ENCODE peak calls at places on chromosomes 16 and 17, in seven cellular contexts. One of them, this sample, is unnamed.

GRCh38 chr17:36703860-36704266 is 102.5 kb downstream of the MRM1 start:
- DNase-seq in uterus: peak
- DNase-seq in heart left ventricle: peak
- DNase-seq in tibial nerve: no peak
- DNase-seq in erythroblast: peak
- DNase-seq in transverse colon: peak
- DNase-seq in adrenal gland: peak
- DNase-seq in this sample: no peak

GRCh38 chr16:48101069-48101674 is 54.6 kb downstream of the ABCC12 start:
- DNase-seq in transverse colon: no peak
- DNase-seq in uterus: no peak
- DNase-seq in heart left ventricle: no peak
- DNase-seq in tibial nerve: no peak
- DNase-seq in adrenal gland: no peak
- DNase-seq in erythroblast: no peak
- DNase-seq in this sample: no peak

GRCh38 chr17:48328457-48328856 is 101.6 kb downstream of the SKAP1 start:
- DNase-seq in transverse colon: no peak
- DNase-seq in tibial nerve: no peak
- DNase-seq in heart left ventricle: no peak
- DNase-seq in erythroblast: no peak
- DNase-seq in uterus: no peak
- DNase-seq in adrenal gland: no peak
- DNase-seq in this sample: no peak

GRCh38 chr17:17672453-17673368 is 8.5 kb upstream of the RAI1 start:
- DNase-seq in adrenal gland: no peak
- DNase-seq in tibial nerve: no peak
- DNase-seq in erythroblast: no peak
- DNase-seq in heart left ventricle: no peak
- DNase-seq in uterus: no peak
- DNase-seq in transverse colon: no peak
- DNase-seq in this sample: no peak

GRCh38 chr17:4938670-4939553 is 934 bp downstream of the SLC25A11 start:
- DNase-seq in adrenal gland: no peak
- DNase-seq in transverse colon: no peak
- DNase-seq in heart left ventricle: no peak
- DNase-seq in erythroblast: peak
- DNase-seq in uterus: no peak
- DNase-seq in tibial nerve: no peak
- DNase-seq in this sample: no peak

GRCh38 chr16:16020291-16020690 is 70.9 kb downstream of the ABCC1 start:
- DNase-seq in adrenal gland: no peak
- DNase-seq in erythroblast: no peak
- DNase-seq in transverse colon: no peak
- DNase-seq in tibial nerve: no peak
- DNase-seq in uterus: no peak
- DNase-seq in heart left ventricle: no peak
- DNase-seq in this sample: no peak

GRCh38 chr17:70251704-70252103 is 82.4 kb downstream of the KCNJ2 start:
- DNase-seq in tibial nerve: no peak
- DNase-seq in erythroblast: no peak
- DNase-seq in transverse colon: no peak
- DNase-seq in heart left ventricle: no peak
- DNase-seq in uterus: no peak
- DNase-seq in adrenal gland: no peak
- DNase-seq in this sample: no peak

GRCh38 chr16:77414752-77415231 is 20.0 kb downstream of the ADAMTS18 start:
- DNase-seq in transverse colon: no peak
- DNase-seq in adrenal gland: no peak
- DNase-seq in uterus: no peak
- DNase-seq in tibial nerve: no peak
- DNase-seq in erythroblast: no peak
- DNase-seq in heart left ventricle: no peak
- DNase-seq in this sample: no peak

DNA sequence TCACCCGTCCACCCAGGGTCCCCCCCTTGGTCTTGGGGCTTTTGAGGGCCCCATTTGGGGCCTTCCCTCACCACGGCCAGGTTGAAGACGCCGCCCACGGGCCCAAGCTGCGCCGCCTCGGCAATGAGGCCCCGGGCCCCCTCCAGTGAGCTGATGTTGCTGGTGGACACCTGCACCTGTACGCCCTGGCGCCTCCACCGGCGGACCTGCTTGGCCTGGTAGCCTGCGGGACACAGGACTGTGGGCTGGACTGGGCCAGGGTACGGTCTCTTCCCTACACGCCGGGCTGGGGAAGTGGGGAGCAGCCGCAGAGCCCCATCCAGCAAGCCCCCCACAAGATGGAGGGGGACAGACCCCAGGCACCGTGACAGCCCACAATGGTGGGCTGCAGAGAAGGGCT is 15.6 kb downstream of the FASN start:
- DNase-seq in tibial nerve: no peak
- DNase-seq in adrenal gland: no peak
- DNase-seq in transverse colon: no peak
- DNase-seq in heart left ventricle: no peak
- DNase-seq in uterus: no peak
- DNase-seq in erythroblast: no peak
- DNase-seq in this sample: no peak
- TF ChIP-seq POLR2A in tibial nerve: no peak
- TF ChIP-seq POLR2A in adrenal gland: no peak
- TF ChIP-seq POLR2A in transverse colon: no peak
- TF ChIP-seq POLR2A in heart left ventricle: no peak
- TF ChIP-seq POLR2A in uterus: no peak
- TF ChIP-seq POLR2A in erythroblast: no peak
- TF ChIP-seq POLR2A in this sample: no peak

GRCh38 chr16:85553436-85554113 is 59.5 kb upstream of the GSE1 start:
- DNase-seq in uterus: peak
- DNase-seq in erythroblast: peak
- DNase-seq in transverse colon: peak
- DNase-seq in heart left ventricle: peak
- DNase-seq in adrenal gland: peak
- DNase-seq in tibial nerve: peak
- DNase-seq in this sample: peak

GRCh38 chr16:85555549-85556455 is 57.3 kb upstream of the GSE1 start:
- DNase-seq in heart left ventricle: peak
- DNase-seq in tibial nerve: no peak
- DNase-seq in adrenal gland: peak
- DNase-seq in uterus: peak
- DNase-seq in erythroblast: peak
- DNase-seq in transverse colon: peak
- DNase-seq in this sample: peak

GRCh38 chr16:85554114-85554790 is 58.9 kb upstream of the GSE1 start:
- DNase-seq in heart left ventricle: peak
- DNase-seq in adrenal gland: peak
- DNase-seq in transverse colon: peak
- DNase-seq in tibial nerve: peak
- DNase-seq in uterus: peak
- DNase-seq in erythroblast: peak
- DNase-seq in this sample: no peak

GRCh38 chr16:85556456-85557082 is 56.6 kb upstream of the GSE1 start:
- DNase-seq in erythroblast: peak
- DNase-seq in heart left ventricle: peak
- DNase-seq in adrenal gland: peak
- DNase-seq in uterus: peak
- DNase-seq in tibial nerve: no peak
- DNase-seq in transverse colon: peak
- DNase-seq in this sample: peak

GRCh38 chr16:85554791-85555548 is 58.2 kb upstream of the GSE1 start:
- DNase-seq in transverse colon: peak
- DNase-seq in tibial nerve: no peak
- DNase-seq in adrenal gland: peak
- DNase-seq in erythroblast: peak
- DNase-seq in uterus: peak
- DNase-seq in heart left ventricle: peak
- DNase-seq in this sample: peak
- TF ChIP-seq POLR2A in transverse colon: peak
- TF ChIP-seq POLR2A in tibial nerve: no peak
- TF ChIP-seq POLR2A in adrenal gland: peak
- TF ChIP-seq POLR2A in erythroblast: peak
- TF ChIP-seq POLR2A in uterus: peak
- TF ChIP-seq POLR2A in heart left ventricle: no peak
- TF ChIP-seq POLR2A in this sample: no peak

GRCh38 chr17:38797091-38797490 is 2.3 kb downstream of the PIP4K2B start:
- DNase-seq in uterus: no peak
- DNase-seq in adrenal gland: no peak
- DNase-seq in erythroblast: no peak
- DNase-seq in heart left ventricle: no peak
- DNase-seq in tibial nerve: no peak
- DNase-seq in transverse colon: no peak
- DNase-seq in this sample: no peak

GRCh38 chr17:38798614-38799500 is 499 bp downstream of the PIP4K2B start:
- DNase-seq in erythroblast: peak
- DNase-seq in uterus: no peak
- DNase-seq in heart left ventricle: peak
- DNase-seq in transverse colon: peak
- DNase-seq in tibial nerve: peak
- DNase-seq in adrenal gland: peak
- DNase-seq in this sample: peak

GRCh38 chr17:38797828-38798227 is 1.5 kb downstream of the PIP4K2B start:
- DNase-seq in adrenal gland: no peak
- DNase-seq in tibial nerve: no peak
- DNase-seq in heart left ventricle: no peak
- DNase-seq in erythroblast: no peak
- DNase-seq in transverse colon: no peak
- DNase-seq in uterus: no peak
- DNase-seq in this sample: no peak

GRCh38 chr17:38800237-38800760 is 943 bp upstream of the PIP4K2B start:
- DNase-seq in transverse colon: no peak
- DNase-seq in adrenal gland: no peak
- DNase-seq in heart left ventricle: no peak
- DNase-seq in uterus: no peak
- DNase-seq in erythroblast: no peak
- DNase-seq in tibial nerve: no peak
- DNase-seq in this sample: no peak

DNA sequence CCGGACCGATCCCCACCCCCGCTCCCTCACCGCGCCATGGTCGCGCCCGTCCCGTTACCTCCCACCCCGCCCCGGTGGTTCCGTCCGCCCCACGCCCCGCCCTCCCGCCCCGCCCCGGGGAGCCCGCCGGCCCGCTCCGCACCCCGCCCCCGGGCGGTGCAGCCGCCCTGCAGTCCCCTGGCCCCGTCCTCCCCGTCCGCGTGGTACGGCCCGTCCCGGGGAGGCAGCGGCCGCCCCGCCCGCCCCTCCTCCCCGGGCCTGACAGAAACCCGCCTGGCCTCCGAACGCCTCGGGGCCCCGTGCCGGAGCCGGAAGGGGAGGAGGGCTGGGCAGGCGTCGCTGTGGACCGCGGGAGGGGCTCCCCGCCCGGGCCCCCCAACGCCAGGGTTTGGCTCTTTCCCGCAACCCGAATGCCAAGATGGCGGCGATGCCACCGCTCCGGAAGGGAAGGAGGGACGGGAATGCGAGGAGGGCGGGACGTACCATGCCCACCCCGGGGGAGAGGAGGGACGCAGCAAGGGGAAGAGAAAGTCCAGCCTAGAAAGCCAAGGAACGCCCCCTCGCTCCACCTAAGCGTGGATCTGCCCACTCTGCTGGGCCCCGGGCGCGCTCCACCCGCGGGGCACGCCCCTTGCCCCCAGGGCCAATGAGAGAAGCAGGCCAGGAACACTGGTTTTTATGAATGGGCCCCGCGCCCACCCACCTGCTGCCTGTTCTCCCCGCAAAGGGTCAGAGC is at the start of gene PIP4K2B:
- DNase-seq in heart left ventricle: peak
- DNase-seq in transverse colon: peak
- DNase-seq in erythroblast: peak
- DNase-seq in adrenal gland: peak
- DNase-seq in uterus: peak
- DNase-seq in tibial nerve: peak
- DNase-seq in this sample: peak
- TF ChIP-seq POLR2A in heart left ventricle: no peak
- TF ChIP-seq POLR2A in transverse colon: peak
- TF ChIP-seq POLR2A in erythroblast: peak
- TF ChIP-seq POLR2A in adrenal gland: peak
- TF ChIP-seq POLR2A in uterus: peak
- TF ChIP-seq POLR2A in tibial nerve: peak
- TF ChIP-seq POLR2A in this sample: no peak

GRCh38 chr17:82444941-82445521 is 5.5 kb downstream of the CYBC1 start:
- DNase-seq in transverse colon: no peak
- DNase-seq in tibial nerve: no peak
- DNase-seq in adrenal gland: no peak
- DNase-seq in uterus: no peak
- DNase-seq in erythroblast: no peak
- DNase-seq in heart left ventricle: no peak
- DNase-seq in this sample: peak
- TF ChIP-seq POLR2A in transverse colon: no peak
- TF ChIP-seq POLR2A in tibial nerve: no peak
- TF ChIP-seq POLR2A in adrenal gland: no peak
- TF ChIP-seq POLR2A in uterus: no peak
- TF ChIP-seq POLR2A in erythroblast: no peak
- TF ChIP-seq POLR2A in heart left ventricle: no peak
- TF ChIP-seq POLR2A in this sample: no peak

This sample was measured in upper lobe of left lung.